ENCODE peak calls at places on chromosomes 6 and 20, in four cellular contexts. One of them, this sample, is unnamed.

GRCh38 chr6:63441266-63441956 is 121.6 kb upstream of the LGSN start:
- DNase-seq in WTC11: peak
- DNase-seq in HepG2: no peak
- DNase-seq in GM12878: no peak
- DNase-seq in this sample: peak

GRCh38 chr6:159880412-159880811 is 10.4 kb upstream of the MAS1 start:
- DNase-seq in WTC11: no peak
- DNase-seq in HepG2: no peak
- DNase-seq in GM12878: no peak
- DNase-seq in this sample: no peak

GRCh38 chr20:1108437-1108920 is 9.9 kb upstream of the PSMF1 start:
- DNase-seq in WTC11: peak
- DNase-seq in HepG2: peak
- DNase-seq in GM12878: no peak
- DNase-seq in this sample: peak

GRCh38 chr6:83518946-83519489 is 6.7 kb downstream of the PRSS35 start:
- DNase-seq in WTC11: no peak
- DNase-seq in HepG2: no peak
- DNase-seq in GM12878: no peak
- DNase-seq in this sample: no peak

GRCh38 chr20:8394308-8394945 is 262.4 kb downstream of the PLCB1 start:
- DNase-seq in WTC11: no peak
- DNase-seq in HepG2: no peak
- DNase-seq in GM12878: peak
- DNase-seq in this sample: no peak

GRCh38 chr6:133553652-133554051 is 312.5 kb downstream of the EYA4 start:
- DNase-seq in WTC11: peak
- DNase-seq in HepG2: peak
- DNase-seq in GM12878: no peak
- DNase-seq in this sample: peak

GRCh38 chr6:28941681-28942448 is 18.1 kb upstream of the TRIM27 start:
- DNase-seq in WTC11: peak
- DNase-seq in HepG2: no peak
- DNase-seq in GM12878: no peak
- DNase-seq in this sample: peak

GRCh38 chr6:14664616-14665315 is 547.2 kb downstream of the CD83 start:
- DNase-seq in WTC11: no peak
- DNase-seq in HepG2: no peak
- DNase-seq in GM12878: no peak
- DNase-seq in this sample: no peak

GRCh38 chr20:29689411-29690225 is 1567.8 kb upstream of the DEFB115 start:
- DNase-seq in WTC11: no peak
- DNase-seq in HepG2: no peak
- DNase-seq in GM12878: no peak
- DNase-seq in this sample: peak

GRCh38 chr20:32494498-32495216 is 90.5 kb downstream of the NOL4L start:
- DNase-seq in WTC11: no peak
- DNase-seq in HepG2: no peak
- DNase-seq in GM12878: no peak
- DNase-seq in this sample: no peak

GRCh38 chr6:42316390-42316970 is 98.8 kb upstream of the MRPS10 start:
- DNase-seq in WTC11: no peak
- DNase-seq in HepG2: no peak
- DNase-seq in GM12878: peak
- DNase-seq in this sample: peak

GRCh38 chr6:41560440-41561192 is 14.4 kb downstream of the FOXP4 start:
- DNase-seq in WTC11: peak
- DNase-seq in HepG2: no peak
- DNase-seq in GM12878: no peak
- DNase-seq in this sample: no peak

GRCh38 chr20:44154521-44155001 is 32.4 kb downstream of the JPH2 start:
- DNase-seq in WTC11: no peak
- DNase-seq in HepG2: no peak
- DNase-seq in GM12878: no peak
- DNase-seq in this sample: no peak

GRCh38 chr6:129605962-129606361 is 104.0 kb downstream of the ARHGAP18 start:
- DNase-seq in WTC11: no peak
- DNase-seq in HepG2: no peak
- DNase-seq in GM12878: no peak
- DNase-seq in this sample: no peak

GRCh38 chr6:30599625-30600324 is 17.3 kb downstream of the PPP1R10 start:
- DNase-seq in WTC11: no peak
- DNase-seq in HepG2: no peak
- DNase-seq in GM12878: no peak
- DNase-seq in this sample: no peak

GRCh38 chr6:159609813-159610212 is 83.2 kb downstream of the SOD2 start:
- DNase-seq in WTC11: no peak
- DNase-seq in HepG2: no peak
- DNase-seq in GM12878: no peak
- DNase-seq in this sample: no peak

GRCh38 chr6:158020272-158020711 is 38.6 kb downstream of the SYNJ2 start:
- DNase-seq in WTC11: no peak
- DNase-seq in HepG2: no peak
- DNase-seq in GM12878: no peak
- DNase-seq in this sample: no peak

GRCh38 chr6:111011360-111012142 is 29.7 kb downstream of the RPF2 start:
- DNase-seq in WTC11: no peak
- DNase-seq in HepG2: peak
- DNase-seq in GM12878: peak
- DNase-seq in this sample: no peak

GRCh38 chr6:163579111-163579879 is 164.8 kb downstream of the QKI start:
- DNase-seq in WTC11: peak
- DNase-seq in HepG2: no peak
- DNase-seq in GM12878: no peak
- DNase-seq in this sample: peak

GRCh38 chr6:87832025-87832825 is 130.2 kb upstream of the AKIRIN2 start:
- DNase-seq in WTC11: no peak
- DNase-seq in HepG2: no peak
- DNase-seq in GM12878: peak
- DNase-seq in this sample: no peak

GRCh38 chr6:27582928-27583725 is 110.2 kb upstream of the ZNF184 start:
- DNase-seq in WTC11: peak
- DNase-seq in HepG2: peak
- DNase-seq in GM12878: no peak
- DNase-seq in this sample: peak

GRCh38 chr6:46565531-46565930 is 74.3 kb upstream of the RCAN2 start:
- DNase-seq in WTC11: no peak
- DNase-seq in HepG2: no peak
- DNase-seq in GM12878: no peak
- DNase-seq in this sample: no peak

GRCh38 chr6:78492351-78493010 is 374.9 kb upstream of the IRAK1BP1 start:
- DNase-seq in WTC11: no peak
- DNase-seq in HepG2: no peak
- DNase-seq in GM12878: no peak
- DNase-seq in this sample: no peak

GRCh38 chr6:162963861-162964260 is 236.1 kb downstream of the PACRG start:
- DNase-seq in WTC11: no peak
- DNase-seq in HepG2: no peak
- DNase-seq in GM12878: no peak
- DNase-seq in this sample: no peak

GRCh38 chr6:149440735-149441662 is 40.9 kb downstream of the SUMO4 start:
- DNase-seq in WTC11: no peak
- DNase-seq in HepG2: peak
- DNase-seq in GM12878: no peak
- DNase-seq in this sample: no peak

GRCh38 chr6:20575125-20575524 is 40.9 kb downstream of the CDKAL1 start:
- DNase-seq in WTC11: no peak
- DNase-seq in HepG2: peak
- DNase-seq in GM12878: no peak
- DNase-seq in this sample: peak

GRCh38 chr6:107235521-107235920 is 120.2 kb upstream of the BEND3 start:
- DNase-seq in WTC11: no peak
- DNase-seq in HepG2: no peak
- DNase-seq in GM12878: no peak
- DNase-seq in this sample: no peak

GRCh38 chr6:161169690-161170089 is 104.2 kb downstream of the AGPAT4 start:
- DNase-seq in WTC11: no peak
- DNase-seq in HepG2: no peak
- DNase-seq in GM12878: no peak
- DNase-seq in this sample: peak

GRCh38 chr20:58829531-58829941 is 21.2 kb downstream of the GNAS-AS1 start:
- DNase-seq in WTC11: no peak
- DNase-seq in HepG2: no peak
- DNase-seq in GM12878: no peak
- DNase-seq in this sample: no peak

GRCh38 chr6:47092249-47092648 is 50.1 kb upstream of the ADGRF1 start:
- DNase-seq in WTC11: no peak
- DNase-seq in HepG2: no peak
- DNase-seq in GM12878: no peak
- DNase-seq in this sample: no peak

GRCh38 chr6:25278557-25278913 is 639 bp upstream of the CARMIL1 start:
- DNase-seq in WTC11: no peak
- DNase-seq in HepG2: no peak
- DNase-seq in GM12878: no peak
- DNase-seq in this sample: no peak

GRCh38 chr6:27871919-27872633 is 40.1 kb downstream of the OR2B2 start:
- DNase-seq in WTC11: peak
- DNase-seq in HepG2: no peak
- DNase-seq in GM12878: peak
- DNase-seq in this sample: no peak

GRCh38 chr20:23086056-23086551 is at the start of gene CD93:
- DNase-seq in WTC11: no peak
- DNase-seq in HepG2: no peak
- DNase-seq in GM12878: no peak
- DNase-seq in this sample: no peak

GRCh38 chr6:134510920-134511319 is 193.0 kb upstream of the SGK1 start:
- DNase-seq in WTC11: no peak
- DNase-seq in HepG2: no peak
- DNase-seq in GM12878: no peak
- DNase-seq in this sample: no peak

GRCh38 chr20:41299899-41300298 is 17.6 kb downstream of the ZHX3 start:
- DNase-seq in WTC11: no peak
- DNase-seq in HepG2: no peak
- DNase-seq in GM12878: no peak
- DNase-seq in this sample: no peak

GRCh38 chr6:43171284-43172126 is 436 bp downstream of the SRF start:
- DNase-seq in WTC11: peak
- DNase-seq in HepG2: no peak
- DNase-seq in GM12878: no peak
- DNase-seq in this sample: no peak

GRCh38 chr6:43695078-43695966 is 7.7 kb upstream of the MRPS18A start:
- DNase-seq in WTC11: peak
- DNase-seq in HepG2: no peak
- DNase-seq in GM12878: no peak
- DNase-seq in this sample: no peak

GRCh38 chr20:46715292-46715756 is 5.9 kb downstream of the SLC2A10 start:
- DNase-seq in WTC11: peak
- DNase-seq in HepG2: no peak
- DNase-seq in GM12878: no peak
- DNase-seq in this sample: no peak

GRCh38 chr6:168136001-168136400 is 57.0 kb upstream of the FRMD1 start:
- DNase-seq in WTC11: no peak
- DNase-seq in HepG2: no peak
- DNase-seq in GM12878: no peak
- DNase-seq in this sample: no peak

GRCh38 chr6:159390384-159390783 is 221.2 kb downstream of the FNDC1 start:
- DNase-seq in WTC11: no peak
- DNase-seq in HepG2: no peak
- DNase-seq in GM12878: no peak
- DNase-seq in this sample: no peak

DNA sequence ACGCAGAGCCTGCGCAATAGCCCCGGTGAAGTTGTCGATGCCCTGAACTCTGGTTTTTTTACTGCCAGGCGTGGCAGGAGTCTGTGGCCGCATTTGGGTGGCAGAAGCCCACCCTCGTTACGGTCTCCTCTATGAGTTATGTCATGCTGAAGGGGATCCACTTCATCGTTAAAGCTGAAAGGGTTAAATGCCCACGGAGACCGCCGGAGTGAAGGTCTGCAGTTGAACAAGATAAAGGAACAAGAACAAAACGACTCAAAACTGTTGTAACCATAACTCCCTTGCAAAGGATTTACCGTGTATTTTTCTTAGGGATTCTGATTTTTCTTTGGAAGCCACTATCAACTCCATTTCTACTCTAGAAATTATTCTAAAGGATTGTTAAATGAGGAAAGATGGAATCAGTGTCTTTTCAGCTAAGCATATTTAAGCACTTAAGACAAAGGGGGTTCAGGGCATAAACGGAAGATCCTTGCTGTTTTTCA is 501 bp upstream of the ELOVL5 start:
- DNase-seq in WTC11: no peak
- DNase-seq in HepG2: no peak
- DNase-seq in GM12878: no peak
- DNase-seq in this sample: no peak
- TF ChIP-seq ETV6 in WTC11: no peak
- TF ChIP-seq ETV6 in HepG2: no peak
- TF ChIP-seq ETV6 in GM12878: no peak
- TF ChIP-seq ETV6 in this sample: no peak

GRCh38 chr6:9086331-9086730 is 651.0 kb upstream of the SLC35B3 start:
- DNase-seq in WTC11: no peak
- DNase-seq in HepG2: no peak
- DNase-seq in GM12878: no peak
- DNase-seq in this sample: no peak
- TF ChIP-seq USF2 in WTC11: no peak
- TF ChIP-seq USF2 in HepG2: no peak
- TF ChIP-seq USF2 in GM12878: no peak
- TF ChIP-seq USF2 in this sample: no peak

GRCh38 chr6:109008061-109008460 is 86.6 kb downstream of the SESN1 start:
- DNase-seq in WTC11: no peak
- DNase-seq in HepG2: no peak
- DNase-seq in GM12878: no peak
- DNase-seq in this sample: no peak
- TF ChIP-seq ETV6 in WTC11: no peak
- TF ChIP-seq ETV6 in HepG2: no peak
- TF ChIP-seq ETV6 in GM12878: no peak
- TF ChIP-seq ETV6 in this sample: no peak

GRCh38 chr6:5220436-5220835 is 40.3 kb downstream of the LYRM4 start:
- DNase-seq in WTC11: no peak
- DNase-seq in HepG2: no peak
- DNase-seq in GM12878: no peak
- DNase-seq in this sample: no peak
- TF ChIP-seq USF2 in WTC11: no peak
- TF ChIP-seq USF2 in HepG2: no peak
- TF ChIP-seq USF2 in GM12878: no peak
- TF ChIP-seq USF2 in this sample: no peak